ENCODE peak calls at places on chromosomes 13 and 19, in four cellular contexts. T, X, D and O are unnamed samples.

GRCh38 chr19:1805401-1806183 is 6.5 kb downstream of the ATP8B3 start:
- DNase-seq in D (no peak), T (no peak), X (no peak), O (no peak)

GRCh38 chr19:35354898-35355297 is 3.4 kb upstream of the FFAR3 start:
- DNase-seq in X (peak), D (no peak), T (no peak), O (no peak)

GRCh38 chr13:26017932-26018690 is 33.7 kb downstream of the SHISA2 start:
- DNase-seq in D (no peak), X (no peak), T (no peak), O (no peak)

GRCh38 chr19:34067861-34068271 is 104.4 kb upstream of the LSM14A start:
- DNase-seq in T (no peak), X (no peak), D (peak), O (peak)

GRCh38 chr13:108915095-108915633 is 285.8 kb downstream of the MYO16 start:
- DNase-seq in T (no peak), D (peak), X (no peak), O (no peak)

GRCh38 chr19:12527034-12527836 is 24.0 kb downstream of the ZNF564 start:
- DNase-seq in D (peak), X (no peak), T (no peak), O (no peak)

GRCh38 chr13:99875391-99875790 is 96.2 kb downstream of the ZIC5 start:
- DNase-seq in T (no peak), D (no peak), X (no peak), O (no peak)

GRCh38 chr13:23421596-23421995 is 11.9 kb downstream of the SACS start:
- DNase-seq in D (no peak), T (no peak), X (no peak), O (no peak)

GRCh38 chr13:36998624-36999041 is 507 bp downstream of the ALG5 start:
- DNase-seq in T (peak), D (no peak), X (peak), O (peak)

GRCh38 chr13:65508745-65509144 is 1721.4 kb downstream of the PCDH9 start:
- DNase-seq in X (no peak), D (no peak), T (no peak), O (no peak)

GRCh38 chr19:10007811-10008211 is 2.5 kb downstream of the COL5A3 start:
- DNase-seq in X (no peak), D (peak), T (no peak), O (peak)

GRCh38 chr19:947707-948533 is 22.1 kb downstream of the ARID3A start:
- DNase-seq in D (no peak), T (peak), X (peak), O (no peak)

GRCh38 chr19:57671124-57671895 is 2.6 kb downstream of the ZSCAN4 start:
- DNase-seq in X (no peak), D (no peak), T (no peak), O (no peak)

GRCh38 chr19:41443813-41444455 is 978 bp downstream of the ERICH4 start:
- DNase-seq in T (no peak), D (no peak), X (peak), O (peak)

GRCh38 chr19:1017115-1017905 is 3.6 kb downstream of the TMEM259 start:
- DNase-seq in X (no peak), T (peak), D (no peak), O (no peak)

GRCh38 chr13:33446821-33447481 is 161.4 kb upstream of the STARD13 start:
- DNase-seq in X (no peak), D (peak), T (no peak), O (no peak)

GRCh38 chr13:103218253-103218652 is 152.0 kb upstream of the SLC10A2 start:
- DNase-seq in T (no peak), D (no peak), X (no peak), O (no peak)

GRCh38 chr19:18074192-18074591 is 12.5 kb downstream of the IL12RB1 start:
- DNase-seq in D (no peak), X (no peak), T (no peak), O (no peak)

GRCh38 chr19:46613525-46613924 is 11.4 kb downstream of the PTGIR start:
- DNase-seq in X (no peak), D (no peak), T (no peak), O (no peak)

GRCh38 chr19:13865578-13866462 is 11.1 kb upstream of the NANOS3 start:
- DNase-seq in X (no peak), D (peak), T (no peak), O (peak)

GRCh38 chr19:29841559-29842367 is 30.0 kb downstream of the CCNE1 start:
- DNase-seq in X (peak), T (no peak), D (peak), O (no peak)

GRCh38 chr19:4278926-4279529 is at the start of gene SHD:
- DNase-seq in D (no peak), X (no peak), T (no peak), O (peak)

GRCh38 chr19:18339703-18340102 is 695 bp upstream of the PGPEP1 start:
- DNase-seq in X (no peak), D (peak), T (no peak), O (peak)

GRCh38 chr13:49627831-49628652 is at the start of gene ARL11:
- DNase-seq in D (no peak), X (peak), T (peak), O (no peak)

GRCh38 chr13:36074659-36075058 is 56.5 kb downstream of the DCLK1 start:
- DNase-seq in D (no peak), X (no peak), T (no peak), O (no peak)

GRCh38 chr19:55160128-55160985 is 2.8 kb upstream of the TNNI3 start:
- DNase-seq in D (peak), T (peak), X (peak), O (peak)

GRCh38 chr19:42028304-42029216 is 34.5 kb upstream of the ATP1A3 start:
- DNase-seq in X (no peak), D (no peak), T (no peak), O (peak)

GRCh38 chr19:11145147-11145924 is 10.2 kb downstream of the SPC24 start:
- DNase-seq in T (no peak), X (no peak), D (no peak), O (peak)

GRCh38 chr19:51688665-51689571 is 4.2 kb upstream of the SPACA6 start:
- DNase-seq in X (peak), D (peak), T (no peak), O (peak)

GRCh38 chr19:13843104-13843921 is 33.6 kb upstream of the NANOS3 start:
- DNase-seq in D (peak), T (no peak), X (peak), O (peak)

GRCh38 chr13:43848250-43848649 is 31.3 kb downstream of the CCDC122 start:
- DNase-seq in X (no peak), T (no peak), D (peak), O (peak)

GRCh38 chr13:106038752-106039151 is 496.7 kb downstream of the EFNB2 start:
- DNase-seq in D (peak), X (no peak), T (no peak), O (peak)

GRCh38 chr19:1673645-1674292 is 21.4 kb upstream of the TCF3 start:
- DNase-seq in X (no peak), T (no peak), D (no peak), O (peak)